ENCODE peak calls at places on chromosomes 16 and 17, in six cellular contexts. T, R, C, D, P and B are unnamed samples.

GRCh38 chr16:72961115-72961832 is 86.7 kb downstream of the ZFHX3 start:
- DNase-seq in P (peak; percentile 32), C (peak; percentile 23), R (no peak), D (no peak), T (no peak), B (no peak)

GRCh38 chr16:9092963-9093477 is 1.6 kb downstream of the HAPSTR1 start:
- DNase-seq in T (peak; percentile 54), C (no peak), R (no peak), P (no peak), D (peak; percentile 14), B (peak; percentile 54)

GRCh38 chr17:4556996-4557395 is 1.8 kb upstream of the MYBBP1A start:
- DNase-seq in R (no peak), P (no peak), D (no peak), C (no peak), T (no peak), B (no peak)

GRCh38 chr17:80413771-80414507 is 1.0 kb upstream of the ENDOV start:
- DNase-seq in D (no peak), C (no peak), P (no peak), R (no peak), T (no peak), B (no peak)

GRCh38 chr17:77409282-77410161 is 268.8 kb downstream of the SEC14L1 start:
- DNase-seq in P (no peak), D (peak; percentile 70), C (no peak), T (peak; percentile 78), R (no peak), B (peak; percentile 75)

GRCh38 chr17:17628388-17629008 is 37.0 kb upstream of the PEMT start:
- DNase-seq in R (no peak), T (no peak), P (no peak), C (no peak), D (no peak), B (no peak)

GRCh38 chr16:84638195-84638806 is 10.0 kb upstream of the KLHL36 start:
- DNase-seq in T (no peak), P (no peak), C (no peak), R (no peak), D (no peak), B (no peak)

GRCh38 chr16:68047987-68048386 is 24.9 kb downstream of the DUS2 start:
- DNase-seq in R (no peak), D (no peak), T (no peak), C (no peak), P (no peak), B (no peak)

GRCh38 chr16:3698941-3699340 is 18.4 kb downstream of the TRAP1 start:
- DNase-seq in C (no peak), T (no peak), R (no peak), P (no peak), D (no peak), B (no peak)

GRCh38 chr17:50026046-50026675 is 29.7 kb upstream of the ITGA3 start:
- DNase-seq in C (no peak), T (no peak), D (no peak), P (no peak), R (no peak), B (no peak)

GRCh38 chr16:82761236-82761635 is 134.5 kb downstream of the CDH13 start:
- DNase-seq in P (no peak), C (no peak), D (peak; percentile 76), R (no peak), T (no peak), B (peak; percentile 48)

GRCh38 chr17:82058230-82058854 is 6.6 kb downstream of the GPS1 start:
- DNase-seq in C (no peak), D (no peak), T (no peak), P (no peak), R (no peak), B (no peak)

GRCh38 chr17:80816241-80817103 is 175.2 kb upstream of the CHMP6 start:
- DNase-seq in T (no peak), P (no peak), D (no peak), C (no peak), R (peak; percentile 45), B (no peak)

GRCh38 chr17:248337-249235 is 67.1 kb upstream of the DOC2B start:
- DNase-seq in R (peak; percentile 17), P (no peak), C (no peak), D (no peak), T (no peak), B (peak; percentile 10)

GRCh38 chr17:42290577-42290976 is 2.3 kb downstream of the STAT5A start:
- DNase-seq in D (no peak), C (no peak), T (no peak), R (no peak), P (no peak), B (no peak)

GRCh38 chr17:34713687-34714086 is 134.3 kb downstream of the TMEM132E start:
- DNase-seq in P (no peak), D (no peak), T (no peak), R (no peak), C (no peak), B (no peak)

GRCh38 chr17:70344356-70345060 is 175.2 kb downstream of the KCNJ2 start:
- DNase-seq in P (no peak), D (no peak), C (no peak), T (no peak), R (no peak), B (no peak)

GRCh38 chr17:70343134-70343533 is 173.8 kb downstream of the KCNJ2 start:
- DNase-seq in R (no peak), C (no peak), D (no peak), T (no peak), P (no peak), B (no peak)

DNA sequence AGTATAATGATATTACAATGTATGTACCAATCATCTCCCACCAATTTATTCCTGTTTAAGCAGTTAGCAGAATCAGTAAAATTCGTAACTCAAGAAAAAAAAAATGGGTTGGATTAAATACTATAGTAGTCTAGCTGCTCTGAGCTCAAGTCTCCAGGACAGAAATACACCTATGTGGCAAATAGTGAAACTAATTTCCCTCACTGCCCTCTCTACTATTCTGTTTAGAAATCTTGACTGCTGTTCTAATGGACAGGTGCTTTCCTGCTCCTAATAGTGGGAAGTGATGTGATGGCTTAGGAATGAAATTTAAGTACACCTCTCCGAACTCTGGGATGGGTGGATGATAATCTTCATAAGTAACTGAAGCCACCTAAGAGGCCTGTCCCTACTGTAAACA is 175.7 kb downstream of the KCNJ2 start:
- DNase-seq in T (no peak), P (no peak), C (no peak), D (no peak), R (no peak), B (no peak)
- H3K4me3 ChIP-seq in T (no peak overlapping the region), P (no peak overlapping the region), C (no peak overlapping the region), D (no peak overlapping the region), R (no peak overlapping the region), B (no peak overlapping the region)

DNA sequence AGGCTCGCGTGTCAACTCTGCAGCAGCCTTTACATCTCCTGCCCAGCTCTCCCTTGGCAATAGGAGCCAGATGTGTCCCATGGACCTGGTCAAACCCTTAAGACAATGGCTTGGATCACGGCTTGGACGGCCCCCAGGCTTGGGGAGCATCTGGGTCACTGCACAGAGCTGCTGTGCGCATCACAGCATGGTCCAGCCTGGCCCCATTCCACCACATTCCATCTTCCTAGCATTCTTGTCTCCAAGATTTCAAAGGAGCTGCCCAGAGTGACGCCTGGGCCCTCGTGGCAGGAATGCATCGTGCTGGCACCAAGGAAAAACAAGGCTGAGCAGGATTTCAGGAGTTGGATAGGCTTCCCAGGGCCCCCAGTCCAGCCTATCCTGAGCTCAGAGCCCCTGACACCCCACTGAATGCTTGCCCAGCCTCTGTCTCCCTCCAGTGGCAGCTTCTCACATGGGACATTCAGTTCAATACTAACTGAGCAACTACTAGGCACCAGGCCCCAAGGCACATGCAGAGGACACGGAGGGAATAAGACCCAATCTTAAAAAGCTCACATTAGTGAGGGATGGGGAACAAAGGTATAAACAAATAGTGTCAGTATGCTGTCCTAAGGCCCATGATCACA is 34.3 kb downstream of the TK2 start:
- DNase-seq in R (no peak), C (peak; percentile 58), T (no peak), P (peak; percentile 44), D (no peak), B (no peak)
- H3K4me1 ChIP-seq in R (peaks cover 30% of the 10 kb centered on the region), C (peaks cover 38% of the 10 kb centered on the region), T (peaks cover 31% of the 10 kb centered on the region), P (peaks cover 66% of the 10 kb centered on the region), D (peaks cover 34% of the 10 kb centered on the region), B (peaks cover 82% of the 10 kb centered on the region)

DNA sequence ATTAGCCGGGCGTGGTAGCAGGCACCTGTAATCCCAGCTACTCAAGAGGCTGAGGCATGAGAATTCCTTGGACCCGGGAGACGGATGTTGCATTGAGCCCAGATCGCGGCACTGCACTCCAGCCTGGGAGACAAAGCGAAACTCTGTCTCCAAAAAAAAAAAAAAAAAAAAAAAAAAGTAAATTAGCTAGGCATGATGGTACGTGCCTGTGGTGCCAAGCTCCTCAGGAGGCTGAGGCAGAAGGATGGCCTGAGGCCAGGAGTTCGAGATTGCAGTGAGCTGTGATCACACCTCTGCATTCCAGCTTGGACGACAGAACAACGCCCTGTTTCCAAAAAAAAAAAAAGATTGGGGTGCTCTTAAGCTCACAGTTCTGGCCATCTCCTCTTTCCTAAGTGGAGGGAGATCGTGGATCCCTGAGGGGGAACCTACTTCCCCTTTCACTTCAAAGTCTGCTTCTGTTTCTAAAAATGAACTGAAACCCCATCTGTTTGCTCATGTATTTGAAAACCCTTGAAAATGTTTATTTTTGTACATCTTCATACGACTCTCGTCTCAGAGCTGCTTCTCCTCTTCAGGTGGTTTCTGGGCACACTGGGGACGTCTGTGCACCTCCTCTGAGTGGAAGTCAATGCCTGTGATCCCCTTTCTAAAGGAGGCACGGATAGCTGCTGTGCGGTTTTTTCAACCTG is 138.7 kb downstream of the PRKCA start:
- DNase-seq in D (no peak), T (no peak), P (no peak), C (no peak), R (no peak), B (no peak)
- TF ChIP-seq CTCF in D (no peak), T (no peak), P (no peak), C (no peak), R (no peak), B (no peak)

GRCh38 chr17:64387545-64388171 is 3.0 kb downstream of the PECAM1 start:
- DNase-seq in P (no peak), R (no peak), T (no peak), D (no peak), C (no peak), B (no peak)

GRCh38 chr17:64386412-64387144 is 4.1 kb downstream of the PECAM1 start:
- DNase-seq in D (no peak), P (no peak), T (no peak), R (no peak), C (no peak), B (no peak)

GRCh38 chr17:64390066-64390465 is 594 bp downstream of the PECAM1 start:
- DNase-seq in R (no peak), P (no peak), D (no peak), C (no peak), T (no peak), B (no peak)

GRCh38 chr17:64387145-64387473 is 3.6 kb downstream of the PECAM1 start:
- DNase-seq in P (no peak), C (no peak), R (no peak), D (no peak), T (no peak), B (no peak)

DNA sequence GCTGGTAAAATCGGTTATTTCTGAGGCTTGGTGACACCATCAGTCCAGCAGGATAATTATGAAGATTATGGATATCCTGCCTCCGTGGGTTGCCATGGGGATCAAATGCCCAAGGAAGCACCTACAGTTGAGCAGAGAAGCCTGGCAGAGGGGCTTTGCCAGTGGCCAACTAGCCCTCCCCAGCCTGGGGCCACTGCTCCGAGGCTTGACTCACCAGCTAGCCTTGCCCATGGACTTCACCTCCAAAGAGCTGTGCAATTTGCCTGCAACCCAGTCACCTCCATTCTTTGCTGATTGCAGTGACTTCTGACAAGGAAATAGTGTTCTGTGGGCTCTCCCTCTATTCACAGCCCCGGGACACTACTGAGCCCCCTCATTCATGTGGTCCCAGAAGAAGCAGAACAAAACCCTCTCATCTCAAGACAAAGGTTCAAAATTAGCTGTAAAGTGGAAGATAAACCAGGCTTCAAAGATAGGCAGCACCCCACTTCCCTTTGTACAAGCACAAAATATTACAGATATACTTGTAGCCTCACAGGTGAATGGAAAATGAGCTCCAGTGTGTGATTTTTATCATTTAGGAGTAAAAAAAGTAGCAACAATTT is 1.6 kb downstream of the PECAM1 start:
- DNase-seq in C (no peak), R (no peak), P (no peak), D (no peak), T (no peak), B (no peak)
- H3K4me3 ChIP-seq in C (no peak overlapping the region), R (peak overlapping the region; percentile 57), P (no peak overlapping the region), D (no peak overlapping the region), T (no peak overlapping the region), B (peak overlapping the region; percentile 57)